ENCODE peak calls at places on chromosomes 5 and 9, in seven cellular contexts. One of them, this sample, is unnamed.

GRCh38 chr9:96122255-96122654 is 179.7 kb downstream of the HSD17B3 start:
- DNase-seq in lung: no peak
- DNase-seq in AG04450: no peak
- DNase-seq in tibial artery: no peak
- DNase-seq in CD8-positive, alpha-beta T cell: no peak
- DNase-seq in MM.1S: no peak
- DNase-seq in Peyer's patch: no peak
- DNase-seq in this sample: no peak

GRCh38 chr9:81058776-81059175 is 630.6 kb downstream of the TLE1 start:
- DNase-seq in lung: no peak
- DNase-seq in AG04450: no peak
- DNase-seq in tibial artery: no peak
- DNase-seq in CD8-positive, alpha-beta T cell: no peak
- DNase-seq in MM.1S: no peak
- DNase-seq in Peyer's patch: no peak
- DNase-seq in this sample: no peak

GRCh38 chr9:106324596-106325280 is 538.2 kb upstream of the ZNF462 start:
- DNase-seq in lung: no peak
- DNase-seq in AG04450: no peak
- DNase-seq in tibial artery: no peak
- DNase-seq in CD8-positive, alpha-beta T cell: no peak
- DNase-seq in MM.1S: no peak
- DNase-seq in Peyer's patch: no peak
- DNase-seq in this sample: no peak

GRCh38 chr9:129483467-129484324 is 137.2 kb downstream of the C9orf50 start:
- DNase-seq in lung: peak; percentile 87
- DNase-seq in AG04450: no peak
- DNase-seq in tibial artery: peak; percentile 97
- DNase-seq in CD8-positive, alpha-beta T cell: peak; percentile 45
- DNase-seq in MM.1S: no peak
- DNase-seq in Peyer's patch: peak; percentile 85
- DNase-seq in this sample: peak; percentile 90

GRCh38 chr5:174307031-174307408 is 261.5 kb downstream of the NSG2 start:
- DNase-seq in lung: no peak
- DNase-seq in AG04450: no peak
- DNase-seq in tibial artery: no peak
- DNase-seq in CD8-positive, alpha-beta T cell: no peak
- DNase-seq in MM.1S: no peak
- DNase-seq in Peyer's patch: no peak
- DNase-seq in this sample: no peak

GRCh38 chr5:159928122-159928960 is 12.1 kb downstream of the ADRA1B start:
- DNase-seq in lung: no peak
- DNase-seq in AG04450: peak; percentile 43
- DNase-seq in tibial artery: peak; percentile 76
- DNase-seq in CD8-positive, alpha-beta T cell: no peak
- DNase-seq in MM.1S: no peak
- DNase-seq in Peyer's patch: no peak
- DNase-seq in this sample: no peak

GRCh38 chr9:35826071-35826701 is 2.3 kb downstream of the FAM221B start:
- DNase-seq in lung: no peak
- DNase-seq in AG04450: no peak
- DNase-seq in tibial artery: no peak
- DNase-seq in CD8-positive, alpha-beta T cell: peak; percentile 27
- DNase-seq in MM.1S: peak; percentile 70
- DNase-seq in Peyer's patch: peak; percentile 58
- DNase-seq in this sample: peak; percentile 60

GRCh38 chr5:170306381-170306790 is 8.8 kb upstream of the LCP2 start:
- DNase-seq in lung: no peak
- DNase-seq in AG04450: no peak
- DNase-seq in tibial artery: peak; percentile 88
- DNase-seq in CD8-positive, alpha-beta T cell: no peak
- DNase-seq in MM.1S: no peak
- DNase-seq in Peyer's patch: no peak
- DNase-seq in this sample: no peak

GRCh38 chr9:78288214-78288892 is 8.6 kb upstream of the PSAT1 start:
- DNase-seq in lung: peak; percentile 25
- DNase-seq in AG04450: no peak
- DNase-seq in tibial artery: no peak
- DNase-seq in CD8-positive, alpha-beta T cell: no peak
- DNase-seq in MM.1S: no peak
- DNase-seq in Peyer's patch: no peak
- DNase-seq in this sample: no peak

GRCh38 chr5:75054110-75054930 is 2.0 kb upstream of the GCNT4 start:
- DNase-seq in lung: peak; percentile 49
- DNase-seq in AG04450: no peak
- DNase-seq in tibial artery: peak; percentile 79
- DNase-seq in CD8-positive, alpha-beta T cell: no peak
- DNase-seq in MM.1S: no peak
- DNase-seq in Peyer's patch: peak; percentile 54
- DNase-seq in this sample: peak; percentile 36

GRCh38 chr5:91162534-91163381 is 220.4 kb downstream of the ARRDC3 start:
- DNase-seq in lung: peak; percentile 83
- DNase-seq in AG04450: peak; percentile 69
- DNase-seq in tibial artery: peak; percentile 70
- DNase-seq in CD8-positive, alpha-beta T cell: peak; percentile 26
- DNase-seq in MM.1S: peak; percentile 84
- DNase-seq in Peyer's patch: peak; percentile 77
- DNase-seq in this sample: peak; percentile 84

GRCh38 chr5:86917117-86917579 is 299.4 kb downstream of the COX7C start:
- DNase-seq in lung: no peak
- DNase-seq in AG04450: no peak
- DNase-seq in tibial artery: no peak
- DNase-seq in CD8-positive, alpha-beta T cell: no peak
- DNase-seq in MM.1S: peak; percentile 37
- DNase-seq in Peyer's patch: no peak
- DNase-seq in this sample: no peak

GRCh38 chr9:137987244-137988030 is 109.9 kb downstream of the CACNA1B start:
- DNase-seq in lung: peak; percentile 18
- DNase-seq in AG04450: no peak
- DNase-seq in tibial artery: peak; percentile 37
- DNase-seq in CD8-positive, alpha-beta T cell: no peak
- DNase-seq in MM.1S: no peak
- DNase-seq in Peyer's patch: peak; percentile 24
- DNase-seq in this sample: no peak

GRCh38 chr9:130626249-130626982 is 38.0 kb upstream of the PRDM12 start:
- DNase-seq in lung: no peak
- DNase-seq in AG04450: no peak
- DNase-seq in tibial artery: no peak
- DNase-seq in CD8-positive, alpha-beta T cell: no peak
- DNase-seq in MM.1S: no peak
- DNase-seq in Peyer's patch: peak; percentile 34
- DNase-seq in this sample: no peak

GRCh38 chr9:126533911-126534300 is 79.8 kb upstream of the LMX1B start:
- DNase-seq in lung: no peak
- DNase-seq in AG04450: no peak
- DNase-seq in tibial artery: no peak
- DNase-seq in CD8-positive, alpha-beta T cell: no peak
- DNase-seq in MM.1S: no peak
- DNase-seq in Peyer's patch: no peak
- DNase-seq in this sample: no peak

GRCh38 chr5:142368529-142368928 is 43.7 kb upstream of the SPRY4 start:
- DNase-seq in lung: no peak
- DNase-seq in AG04450: no peak
- DNase-seq in tibial artery: peak; percentile 12
- DNase-seq in CD8-positive, alpha-beta T cell: no peak
- DNase-seq in MM.1S: no peak
- DNase-seq in Peyer's patch: no peak
- DNase-seq in this sample: no peak

GRCh38 chr5:104764197-104764596 is 1201.6 kb upstream of the NUDT12 start:
- DNase-seq in lung: no peak
- DNase-seq in AG04450: no peak
- DNase-seq in tibial artery: no peak
- DNase-seq in CD8-positive, alpha-beta T cell: no peak
- DNase-seq in MM.1S: no peak
- DNase-seq in Peyer's patch: no peak
- DNase-seq in this sample: no peak

GRCh38 chr5:163913548-163913947 is 408.1 kb downstream of the MAT2B start:
- DNase-seq in lung: no peak
- DNase-seq in AG04450: no peak
- DNase-seq in tibial artery: no peak
- DNase-seq in CD8-positive, alpha-beta T cell: no peak
- DNase-seq in MM.1S: no peak
- DNase-seq in Peyer's patch: no peak
- DNase-seq in this sample: no peak

GRCh38 chr5:40676643-40677333 is 2.9 kb upstream of the PTGER4 start:
- DNase-seq in lung: no peak
- DNase-seq in AG04450: peak; percentile 66
- DNase-seq in tibial artery: no peak
- DNase-seq in CD8-positive, alpha-beta T cell: no peak
- DNase-seq in MM.1S: no peak
- DNase-seq in Peyer's patch: no peak
- DNase-seq in this sample: peak; percentile 47

GRCh38 chr5:138611295-138612220 is 36.4 kb upstream of the HSPA9 start:
- DNase-seq in lung: no peak
- DNase-seq in AG04450: no peak
- DNase-seq in tibial artery: no peak
- DNase-seq in CD8-positive, alpha-beta T cell: no peak
- DNase-seq in MM.1S: no peak
- DNase-seq in Peyer's patch: no peak
- DNase-seq in this sample: no peak

GRCh38 chr5:1665803-1666202 is 133.8 kb downstream of the MRPL36 start:
- DNase-seq in lung: peak; percentile 22
- DNase-seq in AG04450: no peak
- DNase-seq in tibial artery: no peak
- DNase-seq in CD8-positive, alpha-beta T cell: no peak
- DNase-seq in MM.1S: no peak
- DNase-seq in Peyer's patch: peak; percentile 31
- DNase-seq in this sample: no peak

GRCh38 chr9:131469951-131470350 is 32.8 kb upstream of the POMT1 start:
- DNase-seq in lung: no peak
- DNase-seq in AG04450: no peak
- DNase-seq in tibial artery: peak; percentile 42
- DNase-seq in CD8-positive, alpha-beta T cell: no peak
- DNase-seq in MM.1S: no peak
- DNase-seq in Peyer's patch: peak; percentile 11
- DNase-seq in this sample: no peak

GRCh38 chr5:111478266-111478665 is 34.1 kb downstream of the STARD4 start:
- DNase-seq in lung: no peak
- DNase-seq in AG04450: no peak
- DNase-seq in tibial artery: no peak
- DNase-seq in CD8-positive, alpha-beta T cell: no peak
- DNase-seq in MM.1S: no peak
- DNase-seq in Peyer's patch: no peak
- DNase-seq in this sample: no peak

GRCh38 chr5:172564187-172564586 is 76.9 kb upstream of the NEURL1B start:
- DNase-seq in lung: peak; percentile 39
- DNase-seq in AG04450: no peak
- DNase-seq in tibial artery: no peak
- DNase-seq in CD8-positive, alpha-beta T cell: no peak
- DNase-seq in MM.1S: no peak
- DNase-seq in Peyer's patch: no peak
- DNase-seq in this sample: peak; percentile 50

GRCh38 chr5:151684690-151685361 is 1.9 kb downstream of the SPARC start:
- DNase-seq in lung: peak; percentile 46
- DNase-seq in AG04450: peak; percentile 94
- DNase-seq in tibial artery: peak; percentile 84
- DNase-seq in CD8-positive, alpha-beta T cell: no peak
- DNase-seq in MM.1S: no peak
- DNase-seq in Peyer's patch: no peak
- DNase-seq in this sample: peak; percentile 34

GRCh38 chr9:133540336-133541025 is 6.0 kb downstream of the ADAMTSL2 start:
- DNase-seq in lung: no peak
- DNase-seq in AG04450: no peak
- DNase-seq in tibial artery: no peak
- DNase-seq in CD8-positive, alpha-beta T cell: no peak
- DNase-seq in MM.1S: no peak
- DNase-seq in Peyer's patch: no peak
- DNase-seq in this sample: no peak

GRCh38 chr9:91946196-91946595 is 3.8 kb downstream of the ROR2 start:
- DNase-seq in lung: no peak
- DNase-seq in AG04450: no peak
- DNase-seq in tibial artery: no peak
- DNase-seq in CD8-positive, alpha-beta T cell: no peak
- DNase-seq in MM.1S: no peak
- DNase-seq in Peyer's patch: no peak
- DNase-seq in this sample: no peak
- H3K27me3 ChIP-seq in lung: peaks cover 21% of the 10 kb centered on the region
- H3K27me3 ChIP-seq in AG04450: peaks cover 20% of the 10 kb centered on the region
- H3K27me3 ChIP-seq in tibial artery: no peaks in the 10 kb centered on the region
- H3K27me3 ChIP-seq in CD8-positive, alpha-beta T cell: peaks cover 13% of the 10 kb centered on the region
- H3K27me3 ChIP-seq in MM.1S: no peaks in the 10 kb centered on the region
- H3K27me3 ChIP-seq in Peyer's patch: no peaks in the 10 kb centered on the region
- H3K27me3 ChIP-seq in this sample: peaks cover 27% of the 10 kb centered on the region

GRCh38 chr9:76741524-76741923 is 22.7 kb upstream of the PCA3 start:
- DNase-seq in lung: no peak
- DNase-seq in AG04450: no peak
- DNase-seq in tibial artery: no peak
- DNase-seq in CD8-positive, alpha-beta T cell: no peak
- DNase-seq in MM.1S: no peak
- DNase-seq in Peyer's patch: no peak
- DNase-seq in this sample: no peak

GRCh38 chr9:76738402-76738801 is 25.8 kb upstream of the PCA3 start:
- DNase-seq in lung: no peak
- DNase-seq in AG04450: no peak
- DNase-seq in tibial artery: no peak
- DNase-seq in CD8-positive, alpha-beta T cell: no peak
- DNase-seq in MM.1S: no peak
- DNase-seq in Peyer's patch: no peak
- DNase-seq in this sample: no peak

GRCh38 chr9:76744336-76744735 is 19.9 kb upstream of the PCA3 start:
- DNase-seq in lung: no peak
- DNase-seq in AG04450: no peak
- DNase-seq in tibial artery: no peak
- DNase-seq in CD8-positive, alpha-beta T cell: no peak
- DNase-seq in MM.1S: no peak
- DNase-seq in Peyer's patch: no peak
- DNase-seq in this sample: no peak
- H3K27me3 ChIP-seq in lung: no peaks in the 10 kb centered on the region
- H3K27me3 ChIP-seq in AG04450: no peaks in the 10 kb centered on the region
- H3K27me3 ChIP-seq in tibial artery: no peaks in the 10 kb centered on the region
- H3K27me3 ChIP-seq in CD8-positive, alpha-beta T cell: peaks cover 2% of the 10 kb centered on the region
- H3K27me3 ChIP-seq in MM.1S: no peaks in the 10 kb centered on the region
- H3K27me3 ChIP-seq in Peyer's patch: no peaks in the 10 kb centered on the region
- H3K27me3 ChIP-seq in this sample: no peaks in the 10 kb centered on the region

GRCh38 chr9:68725070-68725469 is 20.0 kb downstream of the PIP5K1B start:
- DNase-seq in lung: peak; percentile 45
- DNase-seq in AG04450: no peak
- DNase-seq in tibial artery: no peak
- DNase-seq in CD8-positive, alpha-beta T cell: no peak
- DNase-seq in MM.1S: no peak
- DNase-seq in Peyer's patch: no peak
- DNase-seq in this sample: no peak
- H3K27me3 ChIP-seq in lung: no peaks in the 10 kb centered on the region
- H3K27me3 ChIP-seq in AG04450: no peaks in the 10 kb centered on the region
- H3K27me3 ChIP-seq in tibial artery: no peaks in the 10 kb centered on the region
- H3K27me3 ChIP-seq in CD8-positive, alpha-beta T cell: no peaks in the 10 kb centered on the region
- H3K27me3 ChIP-seq in MM.1S: no peaks in the 10 kb centered on the region
- H3K27me3 ChIP-seq in Peyer's patch: no peaks in the 10 kb centered on the region
- H3K27me3 ChIP-seq in this sample: no peaks in the 10 kb centered on the region

DNA sequence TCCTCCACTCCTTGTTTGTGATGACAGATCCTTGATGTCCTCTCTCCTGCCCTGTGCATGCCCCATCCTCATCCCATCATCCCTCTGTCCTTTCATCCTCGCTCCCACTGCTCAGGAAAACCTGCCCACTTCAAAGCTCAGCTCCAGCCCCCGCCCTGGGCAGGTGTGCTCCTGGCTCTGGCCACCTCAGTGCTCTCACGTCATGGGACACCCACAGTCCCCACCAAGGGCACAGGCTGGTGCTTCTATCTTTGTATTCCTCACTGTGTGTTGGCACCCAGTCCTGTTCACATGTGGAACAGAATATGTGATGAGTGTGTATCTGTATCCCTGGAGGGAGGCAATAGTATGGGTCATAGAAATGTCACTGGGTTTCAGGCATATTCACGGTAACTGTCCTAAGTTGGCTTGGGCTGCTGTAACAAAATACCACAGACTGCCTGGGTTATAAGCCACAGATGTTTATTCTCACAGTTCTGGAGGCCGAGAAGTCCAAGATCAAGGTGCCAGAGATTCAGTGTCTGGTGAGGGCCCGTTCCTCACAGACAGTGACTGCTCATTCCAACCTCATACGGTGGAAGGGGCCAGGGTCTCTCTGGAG is 13.5 kb downstream of the GFPT2 start:
- DNase-seq in lung: no peak
- DNase-seq in AG04450: no peak
- DNase-seq in tibial artery: no peak
- DNase-seq in CD8-positive, alpha-beta T cell: no peak
- DNase-seq in MM.1S: no peak
- DNase-seq in Peyer's patch: no peak
- DNase-seq in this sample: no peak
- H3K27me3 ChIP-seq in lung: no peaks in the 10 kb centered on the region
- H3K27me3 ChIP-seq in AG04450: no peaks in the 10 kb centered on the region
- H3K27me3 ChIP-seq in tibial artery: no peaks in the 10 kb centered on the region
- H3K27me3 ChIP-seq in CD8-positive, alpha-beta T cell: no peaks in the 10 kb centered on the region
- H3K27me3 ChIP-seq in MM.1S: peaks cover 61% of the 10 kb centered on the region
- H3K27me3 ChIP-seq in Peyer's patch: no peaks in the 10 kb centered on the region
- H3K27me3 ChIP-seq in this sample: no peaks in the 10 kb centered on the region